ENCODE peak calls at places on chromosomes 3 and 15, in four cellular contexts. One of them, this sample, is unnamed.

GRCh38 chr3:110459021-110459420 is 612.6 kb upstream of the NECTIN3 start:
- DNase-seq in GM04503: no peak
- DNase-seq in uterus: no peak
- DNase-seq in amniotic stem cell: no peak
- DNase-seq in this sample: no peak

GRCh38 chr3:115667175-115668065 is 44.1 kb downstream of the GAP43 start:
- DNase-seq in GM04503: no peak
- DNase-seq in uterus: no peak
- DNase-seq in amniotic stem cell: no peak
- DNase-seq in this sample: no peak

GRCh38 chr3:195185574-195185973 is 85.4 kb downstream of the XXYLT1 start:
- DNase-seq in GM04503: no peak
- DNase-seq in uterus: peak; percentile 14
- DNase-seq in amniotic stem cell: no peak
- DNase-seq in this sample: no peak

GRCh38 chr3:196323723-196324122 is 5.7 kb upstream of the DYNLT2B start:
- DNase-seq in GM04503: no peak
- DNase-seq in uterus: no peak
- DNase-seq in amniotic stem cell: no peak
- DNase-seq in this sample: no peak

GRCh38 chr3:157064402-157064801 is 95.5 kb downstream of the CCNL1 start:
- DNase-seq in GM04503: no peak
- DNase-seq in uterus: no peak
- DNase-seq in amniotic stem cell: no peak
- DNase-seq in this sample: no peak

GRCh38 chr3:191492601-191493000 is 31.6 kb downstream of the PYDC2 start:
- DNase-seq in GM04503: no peak
- DNase-seq in uterus: no peak
- DNase-seq in amniotic stem cell: no peak
- DNase-seq in this sample: no peak

GRCh38 chr15:50794102-50794501 is 28.6 kb upstream of the SPPL2A start:
- DNase-seq in GM04503: no peak
- DNase-seq in uterus: no peak
- DNase-seq in amniotic stem cell: no peak
- DNase-seq in this sample: no peak

GRCh38 chr3:48247401-48247807 is 6.5 kb downstream of the ZNF589 start:
- DNase-seq in GM04503: no peak
- DNase-seq in uterus: no peak
- DNase-seq in amniotic stem cell: no peak
- DNase-seq in this sample: no peak

GRCh38 chr3:192831111-192831644 is 86.5 kb downstream of the MB21D2 start:
- DNase-seq in GM04503: peak; percentile 89
- DNase-seq in uterus: no peak
- DNase-seq in amniotic stem cell: peak; percentile 49
- DNase-seq in this sample: no peak

GRCh38 chr15:71736286-71736947 is 73.9 kb upstream of the NR2E3 start:
- DNase-seq in GM04503: no peak
- DNase-seq in uterus: no peak
- DNase-seq in amniotic stem cell: no peak
- DNase-seq in this sample: no peak

GRCh38 chr3:50554553-50554952 is 13.0 kb downstream of the C3orf18 start:
- DNase-seq in GM04503: no peak
- DNase-seq in uterus: no peak
- DNase-seq in amniotic stem cell: no peak
- DNase-seq in this sample: no peak

GRCh38 chr3:195095035-195095703 is 175.8 kb downstream of the XXYLT1 start:
- DNase-seq in GM04503: no peak
- DNase-seq in uterus: no peak
- DNase-seq in amniotic stem cell: no peak
- DNase-seq in this sample: no peak

GRCh38 chr3:176574736-176575135 is 622.5 kb downstream of the TBL1XR1 start:
- DNase-seq in GM04503: no peak
- DNase-seq in uterus: no peak
- DNase-seq in amniotic stem cell: no peak
- DNase-seq in this sample: no peak

GRCh38 chr15:60767134-60767824 is 288.3 kb upstream of the ICE2 start:
- DNase-seq in GM04503: no peak
- DNase-seq in uterus: no peak
- DNase-seq in amniotic stem cell: no peak
- DNase-seq in this sample: no peak

GRCh38 chr3:76554717-76555116 is 485.2 kb upstream of the ROBO2 start:
- DNase-seq in GM04503: no peak
- DNase-seq in uterus: no peak
- DNase-seq in amniotic stem cell: peak; percentile 31
- DNase-seq in this sample: no peak

GRCh38 chr15:56821721-56822425 is 88.6 kb upstream of the ZNF280D start:
- DNase-seq in GM04503: no peak
- DNase-seq in uterus: peak; percentile 46
- DNase-seq in amniotic stem cell: peak; percentile 21
- DNase-seq in this sample: no peak

GRCh38 chr3:142498397-142499180 is 50.8 kb upstream of the XRN1 start:
- DNase-seq in GM04503: no peak
- DNase-seq in uterus: no peak
- DNase-seq in amniotic stem cell: no peak
- DNase-seq in this sample: no peak

GRCh38 chr3:138049157-138049919 is 39.4 kb downstream of the CLDN18 start:
- DNase-seq in GM04503: peak; percentile 69
- DNase-seq in uterus: no peak
- DNase-seq in amniotic stem cell: peak; percentile 46
- DNase-seq in this sample: peak; percentile 17